ENCODE peak calls at places on chromosomes 5 and 9, in six cellular contexts. J is hepatocyte, I is pancreas, N is cardiac muscle cell, Q is PC-3, S is HCT116. U is an unnamed sample. For H3K4me1, the result is how much of the 10 kb centered on the place peaks cover.

GRCh38 chr5:10324519-10325370 is 17.0 kb upstream of the CMBL start:
- DNase-seq in N (no peak), S (no peak), Q (peak), J (no peak), I (no peak), U (no peak)

GRCh38 chr5:96661101-96661840 is 905 bp upstream of the CAST start:
- DNase-seq in I (peak), S (no peak), Q (peak), J (peak), N (peak), U (no peak)

GRCh38 chr9:4024281-4024680 is 275.6 kb downstream of the GLIS3 start:
- DNase-seq in S (no peak), N (no peak), J (no peak), Q (no peak), I (no peak), U (no peak)

GRCh38 chr5:57432876-57433275 is 49.7 kb downstream of the ACTBL2 start:
- DNase-seq in I (no peak), S (peak), J (no peak), N (no peak), Q (peak), U (no peak)

GRCh38 chr5:390571-391491 is 52.1 kb upstream of the EXOC3 start:
- DNase-seq in J (peak), N (no peak), I (no peak), Q (peak), S (no peak), U (peak)

GRCh38 chr9:126663661-126664072 is 49.9 kb downstream of the LMX1B start:
- DNase-seq in J (no peak), N (no peak), I (peak), Q (no peak), S (no peak), U (no peak)

GRCh38 chr5:124796495-124796894 is 50.1 kb upstream of the ZNF608 start:
- DNase-seq in N (no peak), Q (no peak), J (no peak), S (no peak), I (no peak), U (no peak)

GRCh38 chr9:131668439-131669233 is 71.2 kb downstream of the RAPGEF1 start:
- DNase-seq in Q (peak), J (peak), N (no peak), I (peak), S (no peak), U (no peak)

GRCh38 chr5:140633081-140633471 is at the start of gene CD14:
- DNase-seq in J (no peak), I (peak), Q (peak), N (no peak), S (no peak), U (peak)

GRCh38 chr5:89003563-89004036 is 120.6 kb upstream of the MEF2C start:
- DNase-seq in Q (no peak), S (no peak), I (no peak), N (no peak), J (no peak), U (peak)

GRCh38 chr9:129165198-129165597 is 12.9 kb downstream of the IER5L start:
- DNase-seq in Q (no peak), I (no peak), N (no peak), J (no peak), S (no peak), U (no peak)

GRCh38 chr9:78620764-78621163 is 323.8 kb downstream of the PSAT1 start:
- DNase-seq in Q (peak), S (no peak), I (no peak), N (no peak), J (no peak), U (no peak)

GRCh38 chr9:107484117-107484723 is 5.3 kb downstream of the KLF4 start:
- DNase-seq in J (peak), S (peak), I (peak), Q (peak), N (peak), U (no peak)

GRCh38 chr5:140588311-140589070 is 23.9 kb downstream of the SLC35A4 start:
- DNase-seq in I (no peak), J (no peak), S (no peak), N (no peak), Q (no peak), U (no peak)

GRCh38 chr9:113398796-113399195 is 2.3 kb downstream of the ALAD start:
- DNase-seq in S (no peak), J (no peak), N (no peak), I (peak), Q (no peak), U (no peak)

GRCh38 chr5:33343661-33344327 is 97.0 kb upstream of the TARS1 start:
- DNase-seq in S (peak), Q (peak), I (no peak), N (no peak), J (no peak), U (no peak)

GRCh38 chr9:128408963-128409431 is 11.7 kb upstream of the CERCAM start:
- DNase-seq in J (no peak), Q (no peak), N (no peak), S (no peak), I (no peak), U (no peak)

GRCh38 chr5:115319007-115319406 is 22.6 kb upstream of the CCDC112 start:
- DNase-seq in N (peak), I (no peak), S (no peak), J (no peak), Q (no peak), U (no peak)

GRCh38 chr5:139851558-139851957 is 56.0 kb downstream of the PSD2 start:
- DNase-seq in J (no peak), S (no peak), Q (no peak), N (no peak), I (no peak), U (peak)

GRCh38 chr5:43536972-43537371 is 19.9 kb downstream of the PAIP1 start:
- DNase-seq in J (no peak), N (no peak), I (no peak), S (no peak), Q (no peak), U (no peak)

GRCh38 chr5:103223031-103223955 is 35.3 kb upstream of the MACIR start:
- DNase-seq in S (no peak), Q (no peak), J (no peak), I (no peak), N (no peak), U (no peak)

GRCh38 chr5:141849371-141850182 is 28.6 kb downstream of the PCDH1 start:
- DNase-seq in S (no peak), I (peak), Q (peak), N (peak), J (peak), U (peak)

GRCh38 chr5:66246621-66247020 is 102.5 kb downstream of the SREK1 start:
- DNase-seq in S (no peak), N (no peak), J (no peak), Q (peak), I (no peak), U (no peak)

GRCh38 chr5:38422622-38423021 is 133.8 kb downstream of the LIFR start:
- DNase-seq in J (no peak), Q (no peak), I (no peak), N (no peak), S (no peak), U (no peak)

GRCh38 chr5:133149333-133149732 is 97.5 kb downstream of the HSPA4 start:
- DNase-seq in J (no peak), S (no peak), I (no peak), Q (no peak), N (no peak), U (no peak)

GRCh38 chr5:160466889-160467554 is 45.4 kb downstream of the PTTG1 start:
- DNase-seq in Q (peak), J (peak), N (no peak), S (no peak), I (peak), U (no peak)
- H3K4me3 ChIP-seq in Q (peak), J (no peak), N (no peak), S (no peak), I (no peak), U (no peak)

GRCh38 chr9:112338561-112338960 is 5.1 kb upstream of the PTBP3 start:
- DNase-seq in J (peak), I (no peak), Q (no peak), S (peak), N (no peak), U (no peak)
- H3K27ac ChIP-seq in J (peak), I (no peak), Q (no peak), S (no peak), N (no peak), U (no peak)

GRCh38 chr5:40674661-40675235 is 5.0 kb upstream of the PTGER4 start:
- DNase-seq in J (no peak), I (no peak), N (no peak), Q (no peak), S (no peak), U (no peak)
- H3K4me1 ChIP-seq in J (under half), I (under half), N (under half), Q (under half), S (under half), U (under half)

GRCh38 chr5:179023528-179024189 is at the start of gene ZNF879:
- DNase-seq in N (peak), I (peak), S (no peak), J (peak), Q (peak), U (peak)
- H3K4me3 ChIP-seq in N (peak), I (peak), S (no peak), J (peak), Q (peak), U (peak)

GRCh38 chr9:37753489-37754190 is at the start of gene TRMT10B:
- DNase-seq in J (peak), N (peak), S (peak), I (peak), Q (peak), U (peak)
- H3K27ac ChIP-seq in J (peak), N (no peak), S (peak), I (peak), Q (peak), U (peak)

GRCh38 chr9:119167876-119168275 is 201.4 kb downstream of the BRINP1 start:
- DNase-seq in J (no peak), N (no peak), I (no peak), S (no peak), Q (no peak), U (peak)

GRCh38 chr9:119164716-119165115 is 204.5 kb downstream of the BRINP1 start:
- DNase-seq in Q (no peak), S (no peak), I (no peak), J (no peak), N (no peak), U (no peak)

DNA sequence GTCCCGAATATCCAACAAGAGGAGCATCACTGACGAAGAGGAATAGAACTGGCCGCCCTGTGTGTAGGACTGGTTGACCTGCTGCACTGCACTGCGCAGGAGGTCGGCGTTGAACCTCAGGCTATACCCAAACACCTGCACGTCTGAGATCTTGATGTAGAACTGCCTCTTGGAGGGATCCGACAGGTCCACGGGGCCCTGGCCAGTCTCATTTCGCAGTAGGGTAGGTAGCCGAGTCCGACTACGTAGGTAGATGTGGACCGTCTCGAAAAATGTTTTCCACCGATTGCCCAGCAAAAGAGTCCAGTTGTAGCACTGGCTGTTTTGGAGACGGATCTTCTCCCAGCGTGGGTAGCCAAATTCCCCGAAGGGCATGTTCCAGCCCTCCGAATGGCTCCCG is 202.0 kb downstream of the BRINP1 start:
- DNase-seq in N (no peak), I (no peak), Q (no peak), J (no peak), S (no peak), U (peak)
- H3K4me1 ChIP-seq in N (under half), I (under half), Q (under half), J (under half), S (under half), U (under half)

DNA sequence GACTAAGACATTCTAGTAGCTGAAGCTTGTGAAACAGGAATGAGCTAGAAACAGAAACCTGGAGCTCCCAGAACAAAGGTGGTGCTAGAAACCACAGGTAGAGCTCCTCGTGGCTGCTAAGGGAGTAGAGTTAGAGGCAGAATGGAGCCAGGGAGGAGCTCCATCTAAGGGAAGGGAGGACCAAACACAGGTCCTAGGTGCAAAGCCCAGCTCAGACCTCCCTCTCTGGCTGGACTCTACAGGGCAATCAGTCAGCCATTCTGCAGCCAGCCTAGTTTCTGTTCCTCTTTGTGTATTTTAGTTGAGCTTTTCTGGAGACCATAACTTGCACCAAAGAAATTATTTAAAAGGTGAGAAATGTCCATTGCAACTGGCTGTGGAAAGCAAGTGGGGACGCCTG is 70.4 kb downstream of the CRB2 start:
- DNase-seq in I (no peak), N (no peak), S (no peak), Q (no peak), J (no peak), U (peak)
- H3K4me3 ChIP-seq in I (no peak), N (no peak), S (no peak), Q (no peak), J (no peak), U (no peak)

U was measured in aorta.